ENCODE peak calls at places on chromosomes 16 and 17, in six cellular contexts. One of them, this sample, is unnamed.

GRCh38 chr16:5045499-5046115 is 11.9 kb upstream of the NAGPA start:
- DNase-seq in A549: no peak
- DNase-seq in tibial nerve: no peak
- DNase-seq in H1: no peak
- DNase-seq in transverse colon: no peak
- DNase-seq in esophagus muscularis mucosa: no peak
- DNase-seq in this sample: no peak

GRCh38 chr17:17666111-17666714 is 15.0 kb upstream of the RAI1 start:
- DNase-seq in A549: peak
- DNase-seq in H1: no peak
- DNase-seq in tibial nerve: no peak
- DNase-seq in transverse colon: peak
- DNase-seq in esophagus muscularis mucosa: no peak
- DNase-seq in this sample: no peak

GRCh38 chr17:1331708-1332107 is 52.2 kb downstream of the TRARG1 start:
- DNase-seq in H1: no peak
- DNase-seq in tibial nerve: no peak
- DNase-seq in A549: no peak
- DNase-seq in esophagus muscularis mucosa: no peak
- DNase-seq in transverse colon: no peak
- DNase-seq in this sample: peak

GRCh38 chr16:30948956-30949654 is at the start of gene ORAI3:
- DNase-seq in A549: peak
- DNase-seq in transverse colon: peak
- DNase-seq in tibial nerve: peak
- DNase-seq in H1: no peak
- DNase-seq in esophagus muscularis mucosa: no peak
- DNase-seq in this sample: peak

GRCh38 chr17:8707591-8708453 is 36.8 kb downstream of the CCDC42 start:
- DNase-seq in tibial nerve: no peak
- DNase-seq in transverse colon: no peak
- DNase-seq in A549: no peak
- DNase-seq in esophagus muscularis mucosa: no peak
- DNase-seq in H1: no peak
- DNase-seq in this sample: no peak

GRCh38 chr17:18321309-18321708 is 6.2 kb downstream of the SMCR8 start:
- DNase-seq in A549: peak
- DNase-seq in transverse colon: no peak
- DNase-seq in tibial nerve: no peak
- DNase-seq in H1: no peak
- DNase-seq in esophagus muscularis mucosa: no peak
- DNase-seq in this sample: no peak

GRCh38 chr17:69424287-69425041 is 10.0 kb downstream of the MAP2K6 start:
- DNase-seq in A549: no peak
- DNase-seq in esophagus muscularis mucosa: no peak
- DNase-seq in transverse colon: no peak
- DNase-seq in tibial nerve: no peak
- DNase-seq in H1: no peak
- DNase-seq in this sample: no peak

GRCh38 chr17:40466298-40466971 is 23.2 kb downstream of the IGFBP4 start:
- DNase-seq in A549: peak
- DNase-seq in tibial nerve: no peak
- DNase-seq in esophagus muscularis mucosa: no peak
- DNase-seq in transverse colon: no peak
- DNase-seq in H1: no peak
- DNase-seq in this sample: no peak

GRCh38 chr16:83900611-83901010 is 1.7 kb downstream of the MLYCD start:
- DNase-seq in esophagus muscularis mucosa: no peak
- DNase-seq in A549: no peak
- DNase-seq in H1: no peak
- DNase-seq in transverse colon: no peak
- DNase-seq in tibial nerve: no peak
- DNase-seq in this sample: no peak

GRCh38 chr16:2831203-2831602 is 1.1 kb downstream of the ZG16B start:
- DNase-seq in A549: no peak
- DNase-seq in H1: no peak
- DNase-seq in tibial nerve: no peak
- DNase-seq in transverse colon: no peak
- DNase-seq in esophagus muscularis mucosa: no peak
- DNase-seq in this sample: no peak

GRCh38 chr16:81590714-81591537 is 146.3 kb downstream of the CMIP start:
- DNase-seq in tibial nerve: no peak
- DNase-seq in A549: no peak
- DNase-seq in transverse colon: no peak
- DNase-seq in H1: no peak
- DNase-seq in esophagus muscularis mucosa: no peak
- DNase-seq in this sample: no peak

GRCh38 chr17:50949128-50950001 is 83.2 kb upstream of the TOB1 start:
- DNase-seq in A549: no peak
- DNase-seq in H1: no peak
- DNase-seq in transverse colon: no peak
- DNase-seq in esophagus muscularis mucosa: no peak
- DNase-seq in tibial nerve: no peak
- DNase-seq in this sample: peak

GRCh38 chr16:71288570-71288889 is 672 bp downstream of the CMTR2 start:
- DNase-seq in tibial nerve: no peak
- DNase-seq in H1: no peak
- DNase-seq in esophagus muscularis mucosa: no peak
- DNase-seq in A549: peak
- DNase-seq in transverse colon: no peak
- DNase-seq in this sample: no peak

GRCh38 chr17:39753514-39754160 is 15.9 kb downstream of the GRB7 start:
- DNase-seq in transverse colon: peak
- DNase-seq in A549: no peak
- DNase-seq in H1: no peak
- DNase-seq in esophagus muscularis mucosa: no peak
- DNase-seq in tibial nerve: no peak
- DNase-seq in this sample: no peak

GRCh38 chr17:74287203-74287602 is 13.2 kb downstream of the DNAI2 start:
- DNase-seq in tibial nerve: no peak
- DNase-seq in H1: no peak
- DNase-seq in A549: no peak
- DNase-seq in transverse colon: no peak
- DNase-seq in esophagus muscularis mucosa: no peak
- DNase-seq in this sample: no peak

GRCh38 chr16:81695431-81695890 is 83.6 kb upstream of the PLCG2 start:
- DNase-seq in H1: no peak
- DNase-seq in transverse colon: no peak
- DNase-seq in esophagus muscularis mucosa: no peak
- DNase-seq in tibial nerve: no peak
- DNase-seq in A549: no peak
- DNase-seq in this sample: no peak

GRCh38 chr17:80786887-80787286 is 204.8 kb upstream of the CHMP6 start:
- DNase-seq in A549: no peak
- DNase-seq in H1: no peak
- DNase-seq in tibial nerve: no peak
- DNase-seq in transverse colon: no peak
- DNase-seq in esophagus muscularis mucosa: no peak
- DNase-seq in this sample: no peak

GRCh38 chr16:4586297-4586696 is 28.4 kb downstream of the UBALD1 start:
- DNase-seq in H1: no peak
- DNase-seq in esophagus muscularis mucosa: no peak
- DNase-seq in A549: no peak
- DNase-seq in tibial nerve: no peak
- DNase-seq in transverse colon: no peak
- DNase-seq in this sample: no peak

GRCh38 chr16:4618645-4619418 is 4.1 kb upstream of the UBALD1 start:
- DNase-seq in A549: no peak
- DNase-seq in H1: no peak
- DNase-seq in tibial nerve: no peak
- DNase-seq in esophagus muscularis mucosa: no peak
- DNase-seq in transverse colon: no peak
- DNase-seq in this sample: no peak

GRCh38 chr17:42107597-42108576 is 4.6 kb downstream of the DHX58 start:
- DNase-seq in esophagus muscularis mucosa: no peak
- DNase-seq in H1: peak
- DNase-seq in transverse colon: peak
- DNase-seq in tibial nerve: peak
- DNase-seq in A549: peak
- DNase-seq in this sample: no peak

GRCh38 chr16:84177740-84178070 is 9.2 kb downstream of the TAF1C start:
- DNase-seq in esophagus muscularis mucosa: no peak
- DNase-seq in A549: no peak
- DNase-seq in H1: no peak
- DNase-seq in tibial nerve: no peak
- DNase-seq in transverse colon: no peak
- DNase-seq in this sample: no peak

GRCh38 chr16:3879258-3879886 is 1.1 kb downstream of the CREBBP start:
- DNase-seq in tibial nerve: no peak
- DNase-seq in esophagus muscularis mucosa: no peak
- DNase-seq in transverse colon: peak
- DNase-seq in H1: no peak
- DNase-seq in A549: no peak
- DNase-seq in this sample: peak

GRCh38 chr16:70529051-70529777 is 5.6 kb downstream of the SF3B3 start:
- DNase-seq in esophagus muscularis mucosa: no peak
- DNase-seq in transverse colon: no peak
- DNase-seq in tibial nerve: peak
- DNase-seq in A549: peak
- DNase-seq in H1: no peak
- DNase-seq in this sample: no peak

GRCh38 chr17:37609170-37610040 is at the start of gene SYNRG:
- DNase-seq in esophagus muscularis mucosa: peak
- DNase-seq in transverse colon: peak
- DNase-seq in H1: peak
- DNase-seq in A549: peak
- DNase-seq in tibial nerve: peak
- DNase-seq in this sample: peak
- TF ChIP-seq EP300 in esophagus muscularis mucosa: no peak
- TF ChIP-seq EP300 in transverse colon: no peak
- TF ChIP-seq EP300 in H1: peak
- TF ChIP-seq EP300 in A549: peak
- TF ChIP-seq EP300 in tibial nerve: peak
- TF ChIP-seq EP300 in this sample: no peak

DNA sequence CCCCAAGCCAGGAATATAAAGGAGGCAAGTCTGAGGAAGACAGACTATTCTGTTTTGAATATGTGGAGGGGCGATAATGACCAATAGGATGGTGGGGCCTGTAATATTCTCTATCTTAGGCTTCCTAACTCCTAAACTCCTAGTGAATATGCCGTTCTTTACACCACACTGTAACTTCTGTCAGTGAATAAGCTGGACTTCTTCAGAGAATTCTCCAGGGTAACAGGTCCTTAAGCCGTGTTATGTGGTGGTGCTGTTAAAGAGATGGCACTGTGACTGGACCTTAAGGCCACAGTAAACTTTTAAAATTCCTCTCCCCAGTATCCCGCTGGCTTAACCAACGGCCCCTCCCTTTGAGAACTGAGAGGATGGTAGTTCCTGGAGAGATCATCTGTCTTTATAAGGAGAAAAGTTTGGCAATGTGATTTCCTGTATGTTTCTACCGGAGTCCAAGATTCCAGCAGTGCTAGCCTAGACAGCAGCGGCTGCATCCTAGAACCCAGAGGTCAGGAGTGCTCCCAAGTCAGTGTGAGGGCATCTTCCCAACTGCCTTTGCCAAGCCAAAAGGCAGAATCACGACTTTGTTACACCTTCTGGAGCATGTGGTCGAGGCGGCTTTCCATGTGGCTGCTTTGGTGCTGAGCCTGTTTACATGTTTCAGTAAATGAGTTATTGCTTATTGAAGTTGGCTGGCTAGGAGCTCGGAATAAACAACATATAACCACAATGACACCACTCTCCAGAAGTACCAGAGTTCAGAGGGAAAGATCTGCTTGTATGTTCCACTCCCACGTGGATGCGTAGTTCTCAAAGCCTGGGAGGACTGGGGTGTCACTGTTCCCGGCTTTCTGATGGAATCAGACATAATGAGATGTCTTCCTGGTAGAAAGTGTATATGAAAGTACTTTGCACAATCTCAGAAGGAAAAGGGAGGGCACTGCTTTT is 41.0 kb downstream of the TUBD1 start:
- DNase-seq in esophagus muscularis mucosa: no peak
- DNase-seq in A549: peak
- DNase-seq in transverse colon: peak
- DNase-seq in H1: no peak
- DNase-seq in tibial nerve: peak
- DNase-seq in this sample: peak
- TF ChIP-seq EP300 in esophagus muscularis mucosa: peak
- TF ChIP-seq EP300 in A549: peak
- TF ChIP-seq EP300 in transverse colon: peak
- TF ChIP-seq EP300 in H1: no peak
- TF ChIP-seq EP300 in tibial nerve: no peak
- TF ChIP-seq EP300 in this sample: no peak

GRCh38 chr16:61957075-61957474 is 79.2 kb downstream of the CDH8 start:
- DNase-seq in tibial nerve: no peak
- DNase-seq in H1: no peak
- DNase-seq in esophagus muscularis mucosa: no peak
- DNase-seq in transverse colon: no peak
- DNase-seq in A549: no peak
- DNase-seq in this sample: no peak
- TF ChIP-seq EP300 in tibial nerve: no peak
- TF ChIP-seq EP300 in H1: no peak
- TF ChIP-seq EP300 in esophagus muscularis mucosa: no peak
- TF ChIP-seq EP300 in transverse colon: no peak
- TF ChIP-seq EP300 in A549: no peak
- TF ChIP-seq EP300 in this sample: no peak

GRCh38 chr17:49359990-49360795 is 1.9 kb downstream of the ZNF652 start:
- DNase-seq in esophagus muscularis mucosa: no peak
- DNase-seq in H1: no peak
- DNase-seq in tibial nerve: no peak
- DNase-seq in A549: no peak
- DNase-seq in transverse colon: no peak
- DNase-seq in this sample: no peak

GRCh38 chr17:49357516-49357915 is 4.5 kb downstream of the ZNF652 start:
- DNase-seq in tibial nerve: no peak
- DNase-seq in transverse colon: no peak
- DNase-seq in A549: no peak
- DNase-seq in esophagus muscularis mucosa: no peak
- DNase-seq in H1: no peak
- DNase-seq in this sample: no peak

GRCh38 chr17:49356320-49356719 is 5.7 kb downstream of the ZNF652 start:
- DNase-seq in esophagus muscularis mucosa: no peak
- DNase-seq in H1: no peak
- DNase-seq in transverse colon: no peak
- DNase-seq in A549: no peak
- DNase-seq in tibial nerve: no peak
- DNase-seq in this sample: no peak

GRCh38 chr17:49360796-49361128 is 1.3 kb downstream of the ZNF652 start:
- DNase-seq in A549: no peak
- DNase-seq in tibial nerve: no peak
- DNase-seq in esophagus muscularis mucosa: no peak
- DNase-seq in transverse colon: peak
- DNase-seq in H1: no peak
- DNase-seq in this sample: no peak

DNA sequence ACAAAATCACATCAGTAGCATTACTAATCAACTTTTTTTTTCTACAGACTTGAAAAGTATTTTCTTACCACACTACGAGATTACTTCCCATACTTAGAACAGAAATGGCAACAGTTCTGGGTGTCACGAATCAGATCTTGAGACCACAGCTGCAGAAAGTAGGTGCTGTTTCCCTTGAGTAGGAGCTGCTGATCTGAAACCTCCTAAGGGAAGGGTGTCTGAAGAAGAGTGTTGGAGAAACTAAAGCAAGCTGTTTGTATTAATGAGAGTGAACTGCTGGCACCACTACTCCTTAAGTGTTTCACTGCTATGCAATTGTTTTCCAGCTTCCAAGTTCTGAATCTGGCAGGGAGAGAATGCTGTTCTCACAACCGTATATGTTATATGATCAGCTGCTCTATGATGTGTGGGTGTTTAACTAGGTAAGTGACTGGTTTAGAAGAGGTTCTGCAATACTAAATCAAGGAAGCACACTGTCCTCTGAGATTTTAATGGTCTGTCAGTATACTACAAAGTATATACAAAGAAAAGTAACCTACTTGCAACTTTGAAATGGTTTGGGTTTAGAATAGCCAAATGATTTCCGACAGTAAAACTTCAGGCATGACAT is 3.3 kb downstream of the ZNF652 start:
- DNase-seq in tibial nerve: no peak
- DNase-seq in H1: no peak
- DNase-seq in esophagus muscularis mucosa: no peak
- DNase-seq in A549: no peak
- DNase-seq in transverse colon: no peak
- DNase-seq in this sample: no peak
- TF ChIP-seq EP300 in tibial nerve: no peak
- TF ChIP-seq EP300 in H1: no peak
- TF ChIP-seq EP300 in esophagus muscularis mucosa: no peak
- TF ChIP-seq EP300 in A549: no peak
- TF ChIP-seq EP300 in transverse colon: no peak
- TF ChIP-seq EP300 in this sample: no peak